ENCODE peak calls at places on chromosome 16, in five cellular contexts. P is NT2/D1, U is HepG2, H is GM12878, E is H1. B is an unnamed sample.

GRCh38 chr16:72085002-72085401 is 8.4 kb downstream of the TXNL4B start:
- DNase-seq in H (no peak), P (no peak), E (no peak), U (no peak), B (no peak)

GRCh38 chr16:14473488-14473887 is 156.6 kb downstream of the PARN start:
- DNase-seq in H (no peak), P (no peak), E (no peak), U (peak), B (no peak)

GRCh38 chr16:7227193-7227825 is 105.3 kb upstream of the RBFOX1 start:
- DNase-seq in P (peak), U (no peak), H (no peak), E (peak), B (no peak)

GRCh38 chr16:50165473-50165872 is 12.4 kb downstream of the TENT4B start:
- DNase-seq in H (no peak), E (no peak), P (no peak), U (peak), B (no peak)

GRCh38 chr16:70573451-70574121 is 50.0 kb downstream of the SF3B3 start:
- DNase-seq in U (peak), H (no peak), P (no peak), E (no peak), B (no peak)

GRCh38 chr16:55471448-55472097 is 7.4 kb upstream of the MMP2 start:
- DNase-seq in H (no peak), E (no peak), P (no peak), U (no peak), B (no peak)

GRCh38 chr16:10862432-10862831 is 14.6 kb upstream of the CIITA start:
- DNase-seq in E (no peak), P (no peak), H (no peak), U (no peak), B (no peak)

GRCh38 chr16:24319415-24319814 is 63.3 kb downstream of the CACNG3 start:
- DNase-seq in E (no peak), H (no peak), P (no peak), U (no peak), B (no peak)

GRCh38 chr16:88681084-88681680 is 5.1 kb downstream of the SNAI3 start:
- DNase-seq in E (peak), P (no peak), H (no peak), U (peak), B (peak)

GRCh38 chr16:75188832-75189477 is 18.0 kb downstream of the CTRB2 start:
- DNase-seq in H (no peak), P (no peak), E (no peak), U (no peak), B (no peak)

GRCh38 chr16:76946879-76947278 is 244.1 kb upstream of the MON1B start:
- DNase-seq in P (no peak), E (no peak), H (no peak), U (peak), B (no peak)

GRCh38 chr16:81601008-81601428 is 156.4 kb downstream of the CMIP start:
- DNase-seq in E (no peak), P (no peak), U (no peak), H (no peak), B (no peak)

GRCh38 chr16:58459344-58460218 is 40.4 kb upstream of the NDRG4 start:
- DNase-seq in P (no peak), U (peak), E (no peak), H (no peak), B (no peak)

GRCh38 chr16:69727916-69728270 is 1.5 kb upstream of the NQO1 start:
- DNase-seq in H (no peak), E (no peak), P (no peak), U (no peak), B (no peak)

GRCh38 chr16:89188064-89188441 is 12.3 kb downstream of the SLC22A31 start:
- DNase-seq in H (no peak), U (no peak), E (no peak), P (no peak), B (no peak)

GRCh38 chr16:31010539-31010938 is at the start of gene STX1B:
- DNase-seq in H (no peak), U (no peak), E (no peak), P (no peak), B (peak)

GRCh38 chr16:72399811-72400210 is 227.9 kb upstream of the PMFBP1 start:
- DNase-seq in P (no peak), H (no peak), U (no peak), E (no peak), B (no peak)

GRCh38 chr16:69890114-69890890 is 60.8 kb upstream of the CLEC18A start:
- DNase-seq in E (no peak), P (peak), U (no peak), H (no peak), B (peak)

GRCh38 chr16:20741555-20742285 is at the start of gene THUMPD1:
- DNase-seq in E (peak), U (peak), H (peak), P (peak), B (peak)

GRCh38 chr16:72125635-72126428 is 32.2 kb downstream of the DHX38 start:
- DNase-seq in E (no peak), H (no peak), U (no peak), P (no peak), B (no peak)

GRCh38 chr16:75279277-75279676 is 27.9 kb upstream of the BCAR1 start:
- DNase-seq in U (no peak), E (no peak), P (no peak), H (no peak), B (no peak)

GRCh38 chr16:74190292-74190691 is 106.3 kb upstream of the PSMD7 start:
- DNase-seq in P (no peak), E (no peak), H (no peak), U (no peak), B (no peak)

GRCh38 chr16:56193951-56194726 is 2.9 kb downstream of the GNAO1 start:
- DNase-seq in U (peak), E (peak), H (no peak), P (peak), B (peak)

GRCh38 chr16:59205403-59205802 is 471.3 kb upstream of the GOT2 start:
- DNase-seq in H (no peak), P (no peak), U (no peak), E (no peak), B (no peak)

GRCh38 chr16:78249056-78249455 is 149.6 kb downstream of the WWOX start:
- DNase-seq in U (peak), E (no peak), P (no peak), H (no peak), B (peak)

GRCh38 chr16:12716658-12717057 is 87.0 kb downstream of the CPPED1 start:
- DNase-seq in H (no peak), E (no peak), P (no peak), U (peak), B (no peak)

GRCh38 chr16:11726008-11726407 is 16.6 kb downstream of the TXNDC11 start:
- DNase-seq in H (no peak), P (no peak), E (no peak), U (no peak), B (no peak)

GRCh38 chr16:69040144-69040909 is 65.1 kb upstream of the HAS3 start:
- DNase-seq in P (no peak), E (no peak), H (no peak), U (peak), B (no peak)

GRCh38 chr16:89721644-89722391 is 481 bp downstream of the ZNF276 start:
- DNase-seq in E (no peak), P (no peak), U (no peak), H (no peak), B (no peak)

GRCh38 chr16:57479043-57479421 is 7.3 kb downstream of the DOK4 start:
- DNase-seq in P (no peak), H (no peak), U (no peak), E (no peak), B (no peak)

GRCh38 chr16:48451323-48451722 is 66.1 kb upstream of the SIAH1 start:
- DNase-seq in H (no peak), P (no peak), E (no peak), U (no peak), B (no peak)

GRCh38 chr16:88588754-88589153 is 18.6 kb downstream of the ZC3H18 start:
- DNase-seq in E (no peak), P (no peak), H (no peak), U (no peak), B (no peak)

GRCh38 chr16:78957328-78958100 is 643.0 kb downstream of the MAF start:
- DNase-seq in P (no peak), U (no peak), H (no peak), E (no peak), B (no peak)

GRCh38 chr16:74463888-74464287 is 42.6 kb upstream of the CLEC18B start:
- DNase-seq in H (no peak), P (no peak), U (no peak), E (no peak), B (no peak)

GRCh38 chr16:87945351-87946042 is 5.7 kb upstream of the BANP start:
- DNase-seq in P (no peak), H (no peak), U (no peak), E (no peak), B (no peak)

GRCh38 chr16:53449816-53450517 is 15.7 kb downstream of the RBL2 start:
- DNase-seq in P (no peak), H (no peak), U (no peak), E (no peak), B (no peak)

GRCh38 chr16:65846210-65846602 is 520.3 kb upstream of the CDH5 start:
- DNase-seq in P (no peak), H (no peak), E (no peak), U (no peak), B (no peak)
- TF ChIP-seq SUZ12 in P (no peak), H (no peak), E (no peak), U (no peak), B (no peak)

GRCh38 chr16:85136213-85136704 is 24.0 kb upstream of the CIBAR2 start:
- DNase-seq in U (no peak), E (no peak), H (peak), P (no peak), B (no peak)
- TF ChIP-seq SUZ12 in U (no peak), E (no peak), H (no peak), P (no peak), B (no peak)

GRCh38 chr16:9847146-9847545 is 335.1 kb downstream of the GRIN2A start:
- DNase-seq in P (no peak), H (no peak), U (no peak), E (no peak), B (no peak)

GRCh38 chr16:9845661-9846361 is 336.4 kb downstream of the GRIN2A start:
- DNase-seq in P (no peak), H (no peak), U (no peak), E (no peak), B (no peak)

GRCh38 chr16:9846362-9847099 is 335.7 kb downstream of the GRIN2A start:
- DNase-seq in P (no peak), H (no peak), E (no peak), U (no peak), B (no peak)

GRCh38 chr16:9843424-9844013 is 338.7 kb downstream of the GRIN2A start:
- DNase-seq in H (no peak), E (no peak), P (no peak), U (no peak), B (no peak)

DNA sequence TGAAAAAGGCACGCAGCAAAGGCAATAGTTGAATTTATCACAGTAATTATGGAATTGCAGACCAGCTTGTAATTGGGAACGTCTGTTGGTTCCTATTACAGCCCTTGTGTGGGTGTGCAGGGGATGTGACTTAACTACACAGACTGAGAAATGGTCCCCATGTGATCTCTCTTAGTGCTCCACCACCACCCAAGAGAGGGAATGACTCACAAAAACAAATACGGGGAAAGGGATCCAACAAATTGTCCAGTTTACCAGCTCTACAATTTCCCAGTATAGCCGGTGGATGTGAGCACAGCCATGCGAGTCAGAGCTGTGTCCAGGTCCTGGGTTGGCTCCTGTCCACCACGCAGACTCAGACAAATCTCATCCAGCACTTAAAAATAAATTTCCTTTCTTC is 337.9 kb downstream of the GRIN2A start:
- DNase-seq in H (no peak), E (no peak), U (no peak), P (no peak), B (no peak)
- TF ChIP-seq SUZ12 in H (no peak), E (no peak), U (no peak), P (no peak), B (no peak)

GRCh38 chr16:51569204-51569911 is 418.3 kb upstream of the SALL1 start:
- DNase-seq in H (no peak), P (no peak), E (no peak), U (no peak), B (no peak)
- TF ChIP-seq SUZ12 in H (no peak), P (no peak), E (no peak), U (no peak), B (no peak)

DNA sequence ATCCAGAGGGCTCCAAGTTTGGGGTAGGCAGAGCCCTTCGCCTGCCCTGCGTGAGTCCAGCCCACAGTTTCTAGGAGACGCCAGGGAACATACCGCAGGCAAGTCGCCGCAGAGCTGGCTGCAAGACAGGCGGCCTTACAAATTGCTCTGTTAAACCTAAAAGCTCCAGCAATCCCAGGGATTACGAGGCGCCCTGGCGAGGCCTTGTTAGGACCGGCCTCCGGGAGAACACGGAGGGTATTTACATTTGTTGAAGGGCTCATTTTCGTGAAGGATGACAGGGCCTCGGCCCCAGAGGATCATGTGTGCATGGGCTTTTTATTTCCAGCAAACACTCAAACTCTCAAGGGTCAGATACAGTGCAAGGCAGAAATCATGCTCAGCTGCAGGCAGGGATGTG is 77.6 kb upstream of the FOXF1 start:
- DNase-seq in H (no peak), U (no peak), P (no peak), E (no peak), B (no peak)
- TF ChIP-seq SUZ12 in H (no peak), U (no peak), P (no peak), E (no peak), B (no peak)

DNA sequence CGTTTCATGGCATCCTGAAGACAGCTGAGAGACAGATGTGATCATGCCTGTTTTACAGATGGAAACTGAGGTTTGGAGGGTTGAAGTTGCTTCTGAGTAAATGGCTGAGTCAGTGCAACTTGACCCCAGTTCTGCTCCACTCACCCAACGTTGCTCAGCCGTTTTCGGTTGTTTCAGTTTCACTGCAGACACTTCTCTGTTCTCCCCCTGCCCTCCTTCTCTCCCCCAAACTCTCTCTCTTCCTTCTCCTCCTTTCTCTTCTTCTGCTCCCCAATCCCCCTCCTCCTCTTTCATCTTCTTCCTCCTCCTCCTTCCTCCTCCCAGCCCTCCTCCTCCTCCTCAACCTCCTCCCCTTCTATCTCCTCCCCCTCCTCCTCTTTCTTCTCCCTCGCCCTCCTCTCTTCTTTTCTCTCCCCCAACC is 9.4 kb upstream of the CEP20 start:
- DNase-seq in H (peak), U (no peak), P (no peak), E (no peak), B (no peak)
- TF ChIP-seq SUZ12 in H (no peak), U (no peak), P (no peak), E (no peak), B (no peak)

GRCh38 chr16:1500465-1501150 is 7.4 kb downstream of the TELO2 start:
- DNase-seq in E (no peak), U (no peak), P (no peak), H (no peak), B (no peak)

GRCh38 chr16:1497014-1497598 is 3.9 kb downstream of the TELO2 start:
- DNase-seq in U (no peak), H (no peak), E (no peak), P (no peak), B (no peak)

GRCh38 chr16:1499756-1500464 is 6.8 kb downstream of the TELO2 start:
- DNase-seq in P (no peak), H (no peak), E (no peak), U (no peak), B (no peak)

GRCh38 chr16:1501630-1502029 is 8.5 kb downstream of the TELO2 start:
- DNase-seq in E (no peak), U (no peak), P (no peak), H (no peak), B (no peak)

DNA sequence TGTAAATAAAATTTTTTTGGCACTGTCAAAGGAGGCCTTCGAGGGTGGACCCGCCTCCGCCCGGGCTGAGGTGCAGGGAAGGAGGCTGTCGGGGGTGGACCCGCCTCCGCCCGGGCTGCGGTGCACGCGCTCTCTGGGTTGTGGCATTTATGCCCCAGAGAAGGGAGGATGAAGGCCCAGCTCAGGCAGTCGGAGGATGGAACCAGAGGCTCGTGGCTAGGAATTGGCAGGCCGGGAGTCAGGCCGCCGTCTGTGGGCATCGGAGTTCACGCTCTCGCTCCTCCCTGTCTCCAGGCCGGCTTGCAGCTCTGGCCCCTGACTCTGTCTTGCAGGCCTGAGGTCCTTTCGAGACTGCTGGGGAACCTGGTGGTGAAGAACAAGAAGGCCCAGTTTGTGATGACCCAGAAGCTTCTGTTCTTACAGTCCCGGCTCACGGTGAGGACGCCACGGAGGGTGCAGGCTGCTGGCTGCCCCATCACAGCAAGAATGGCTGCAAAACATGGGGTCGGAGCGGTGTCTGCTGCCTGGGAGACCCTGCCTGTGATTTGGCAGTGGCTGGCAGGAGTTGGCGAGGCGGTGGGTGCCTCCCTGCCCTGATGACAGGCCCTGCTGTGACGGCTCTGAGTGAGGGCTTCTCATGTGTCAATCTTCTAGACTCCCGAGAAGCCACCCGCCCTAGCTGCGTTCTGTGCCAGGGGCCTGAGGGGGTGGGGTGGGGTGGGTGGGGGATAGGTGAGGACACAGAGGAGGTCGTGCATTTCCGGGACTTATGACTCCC is 5.9 kb downstream of the TELO2 start:
- DNase-seq in U (no peak), H (no peak), E (no peak), P (no peak), B (no peak)
- TF ChIP-seq SUZ12 in U (no peak), H (no peak), E (no peak), P (no peak), B (no peak)